ENCODE peak calls at places on chromosomes 13 and 19, in seven cellular contexts. N, L, A, H, R, X and V are unnamed samples.

GRCh38 chr19:3389876-3390361 is 23.5 kb downstream of the NFIC start:
- DNase-seq in N (peak; percentile 37), L (no peak), H (no peak), A (no peak), X (peak; percentile 74), R (no peak), V (no peak)

GRCh38 chr13:37534181-37534580 is 64.4 kb downstream of the POSTN start:
- DNase-seq in X (no peak), R (no peak), L (no peak), N (peak; percentile 75), A (peak; percentile 66), H (no peak), V (no peak)

GRCh38 chr13:67740871-67741475 is 510.8 kb upstream of the PCDH9 start:
- DNase-seq in N (no peak), L (no peak), A (no peak), H (no peak), R (no peak), X (no peak), V (no peak)

GRCh38 chr19:3178377-3178972 is at the start of gene S1PR4:
- DNase-seq in N (no peak), R (no peak), L (no peak), A (no peak), H (peak; percentile 69), X (no peak), V (peak; percentile 69)

GRCh38 chr13:87827479-87827878 is 156.3 kb downstream of the SLITRK5 start:
- DNase-seq in R (no peak), H (no peak), X (no peak), N (peak; percentile 78), A (peak; percentile 66), L (no peak), V (no peak)

GRCh38 chr13:69565334-69565733 is 542.3 kb upstream of the ATXN8OS start:
- DNase-seq in A (peak; percentile 88), X (peak; percentile 53), H (no peak), R (no peak), L (no peak), N (peak; percentile 67), V (no peak)

GRCh38 chr19:54708781-54709180 is 15.5 kb upstream of the KIR3DL3 start:
- DNase-seq in X (no peak), L (no peak), N (no peak), H (no peak), R (no peak), A (no peak), V (no peak)

GRCh38 chr13:112885782-112886268 is 83.2 kb upstream of the MCF2L start:
- DNase-seq in N (peak; percentile 86), L (no peak), R (no peak), A (peak; percentile 34), H (no peak), X (peak; percentile 91), V (no peak)

GRCh38 chr13:98515804-98516465 is 61.0 kb downstream of the STK24 start:
- DNase-seq in X (no peak), L (no peak), R (no peak), N (no peak), H (no peak), A (no peak), V (no peak)

GRCh38 chr13:44140146-44140545 is 233.5 kb upstream of the SERP2 start:
- DNase-seq in H (no peak), X (no peak), N (no peak), R (no peak), L (no peak), A (no peak), V (no peak)

GRCh38 chr19:47653856-47654255 is 44.9 kb downstream of the BICRA start:
- DNase-seq in A (no peak), H (no peak), R (no peak), X (no peak), N (no peak), L (no peak), V (no peak)

GRCh38 chr19:38537071-38537847 is 80.5 kb downstream of the MAP4K1 start:
- DNase-seq in X (no peak), N (no peak), R (no peak), H (no peak), A (no peak), L (no peak), V (no peak)

GRCh38 chr19:49690656-49691242 is at the start of gene CPT1C:
- DNase-seq in H (no peak), N (peak; percentile 75), A (no peak), X (peak; percentile 93), L (peak; percentile 91), R (no peak), V (peak; percentile 53)

GRCh38 chr13:20713751-20714150 is 10.3 kb downstream of the IL17D start:
- DNase-seq in H (no peak), X (no peak), L (peak; percentile 13), N (peak; percentile 57), R (no peak), A (peak; percentile 58), V (no peak)

GRCh38 chr19:38319421-38320258 is at the start of gene KCNK6:
- DNase-seq in N (no peak), A (no peak), H (no peak), X (peak; percentile 49), L (peak; percentile 23), R (peak; percentile 48), V (peak; percentile 24)

GRCh38 chr19:2167896-2168618 is 4.3 kb downstream of the DOT1L start:
- DNase-seq in H (no peak), L (no peak), R (peak; percentile 76), A (peak; percentile 53), X (no peak), N (peak; percentile 40), V (no peak)

GRCh38 chr13:76512676-76513277 is 373.4 kb downstream of the KCTD12 start:
- DNase-seq in R (no peak), H (no peak), L (no peak), A (no peak), X (no peak), N (peak; percentile 97), V (no peak)

GRCh38 chr19:51887522-51888498 is at the start of gene ZNF577:
- DNase-seq in X (peak; percentile 91), A (peak; percentile 50), H (peak; percentile 27), N (peak; percentile 95), R (peak; percentile 44), L (peak; percentile 82), V (peak; percentile 23)

GRCh38 chr19:32098953-32099352 is 246.5 kb upstream of the ZNF507 start:
- DNase-seq in L (no peak), N (no peak), X (no peak), H (no peak), A (no peak), R (no peak), V (no peak)

GRCh38 chr19:14114439-14114838 is 3.1 kb downstream of the PRKACA start:
- DNase-seq in N (no peak), H (no peak), X (no peak), A (no peak), L (no peak), R (no peak), V (no peak)

GRCh38 chr19:18274776-18275356 is 614 bp upstream of the IQCN start:
- DNase-seq in X (peak; percentile 49), R (no peak), N (peak; percentile 91), H (peak; percentile 35), A (peak; percentile 65), L (peak; percentile 78), V (no peak)

GRCh38 chr19:13770013-13770635 is 4.1 kb upstream of the C19orf53 start:
- DNase-seq in R (no peak), H (no peak), X (no peak), A (peak; percentile 86), L (no peak), N (no peak), V (no peak)

GRCh38 chr13:36986462-36987240 is 12.5 kb downstream of the ALG5 start:
- DNase-seq in N (peak; percentile 42), H (no peak), A (peak; percentile 14), R (no peak), X (no peak), L (no peak), V (no peak)